ENCODE peak calls at places on chromosomes 7 and 10, in nine cellular contexts. Y is HFFc6; L is putamen; W is NCI-H1105; S is stimulated activated naive CD8-positive, alpha-beta T cell treated with anti-CD3 and anti-CD28 coated beads, Interleukin-15, Interleukin-2, amounts not matched to agents 100 U/mL and 50 U/mL, for 24 hours; D is T-helper 1 cell; E is prostate gland; Q is GM10248; V is stimulated activated CD4-positive, alpha-beta T cell treated with anti-CD3 and anti-CD28 coated beads, Interleukin-4, amount 100 ng/mL, for 48 hours. O is an unnamed sample.

GRCh38 chr7:842436-843031 is 10.3 kb downstream of the SUN1 start:
- DNase-seq in W (no peak), Y (no peak), L (no peak), S (no peak), D (no peak), V (no peak), Q (no peak), E (no peak), O (peak; percentile 49)

GRCh38 chr7:30040938-30041337 is 12.7 kb downstream of the PLEKHA8 start:
- DNase-seq in E (no peak), W (no peak), D (no peak), L (no peak), Q (no peak), V (no peak), Y (no peak), S (no peak), O (no peak)

GRCh38 chr7:32502656-32503189 is 7.4 kb downstream of the AVL9 start:
- DNase-seq in D (no peak), Q (no peak), Y (no peak), L (no peak), E (no peak), S (peak; percentile 35), W (no peak), V (peak; percentile 21), O (no peak)

GRCh38 chr10:21100190-21100589 is 203.1 kb upstream of the NEBL start:
- DNase-seq in V (no peak), D (no peak), S (no peak), Q (no peak), W (no peak), E (no peak), L (no peak), Y (no peak), O (no peak)

GRCh38 chr7:73842248-73842895 is at the start of gene METTL27:
- DNase-seq in Y (peak; percentile 93), L (peak; percentile 88), D (peak; percentile 85), W (peak; percentile 91), S (peak; percentile 91), V (peak; percentile 87), E (peak; percentile 95), Q (peak; percentile 97), O (peak; percentile 88)

GRCh38 chr10:47025540-47026300 is 114.5 kb downstream of the PTPN20 start:
- DNase-seq in V (no peak), L (no peak), S (no peak), W (no peak), D (no peak), E (no peak), Q (no peak), Y (peak; percentile 68), O (no peak)

GRCh38 chr7:112022128-112022527 is 184.1 kb downstream of the DOCK4 start:
- DNase-seq in W (no peak), E (no peak), V (no peak), S (no peak), L (no peak), Q (no peak), Y (no peak), D (no peak), O (no peak)

GRCh38 chr7:101795461-101795860 is 22.0 kb upstream of the CUX1 start:
- DNase-seq in E (no peak), W (no peak), S (no peak), Y (no peak), Q (no peak), L (no peak), V (no peak), D (no peak), O (no peak)

GRCh38 chr7:6251653-6252052 is 20.8 kb downstream of the CYTH3 start:
- DNase-seq in D (no peak), S (no peak), E (no peak), L (no peak), Y (peak; percentile 61), Q (no peak), V (no peak), W (no peak), O (no peak)

GRCh38 chr10:16509996-16510395 is 11.7 kb downstream of the C1QL3 start:
- DNase-seq in L (no peak), E (no peak), W (no peak), V (no peak), Q (no peak), D (no peak), S (no peak), Y (no peak), O (no peak)

GRCh38 chr7:22156205-22156604 is 200.7 kb downstream of the RAPGEF5 start:
- DNase-seq in E (no peak), D (no peak), Q (no peak), Y (peak; percentile 73), L (no peak), W (no peak), S (no peak), V (no peak), O (no peak)

GRCh38 chr10:2650328-2650727 is 417.0 kb upstream of the PFKP start:
- DNase-seq in L (no peak), V (no peak), Y (no peak), Q (no peak), S (no peak), D (no peak), E (no peak), W (no peak), O (no peak)

GRCh38 chr10:97072851-97073665 is 112.7 kb downstream of the SLIT1 start:
- DNase-seq in D (peak; percentile 73), E (peak; percentile 78), S (peak; percentile 88), Q (peak; percentile 84), V (peak; percentile 75), W (peak; percentile 64), Y (peak; percentile 73), L (peak; percentile 81), O (peak; percentile 79)

GRCh38 chr7:123601530-123601929 is at the start of gene ASB15:
- DNase-seq in Q (no peak), V (no peak), Y (no peak), D (no peak), S (no peak), W (no peak), E (no peak), L (no peak), O (no peak)

GRCh38 chr7:5610500-5611186 is 170.8 kb downstream of the RNF216 start:
- DNase-seq in D (no peak), V (no peak), W (no peak), L (no peak), Q (no peak), E (no peak), S (no peak), Y (no peak), O (no peak)

GRCh38 chr7:100632951-100633717 is 8.2 kb downstream of the TFR2 start:
- DNase-seq in W (peak; percentile 11), Y (peak; percentile 16), D (peak; percentile 49), Q (peak; percentile 79), E (no peak), L (no peak), S (peak; percentile 77), V (peak; percentile 63), O (no peak)

GRCh38 chr7:44044315-44045225 is at the start of gene DBNL:
- DNase-seq in V (peak; percentile 90), D (peak; percentile 84), E (peak; percentile 92), S (peak; percentile 97), Q (peak; percentile 92), Y (peak; percentile 89), W (peak; percentile 73), L (peak; percentile 92), O (peak; percentile 89)

GRCh38 chr10:71234970-71235681 is 22.8 kb downstream of the UNC5B start:
- DNase-seq in S (no peak), V (no peak), W (no peak), Y (peak; percentile 66), E (no peak), L (no peak), Q (no peak), D (no peak), O (peak; percentile 34)

GRCh38 chr10:37860494-37861190 is 3.2 kb upstream of the ZNF248 start:
- DNase-seq in D (no peak), L (no peak), S (no peak), Y (peak; percentile 86), Q (peak; percentile 15), E (peak; percentile 66), V (no peak), W (no peak), O (no peak)

GRCh38 chr7:121103091-121103490 is 114.6 kb downstream of the CPED1 start:
- DNase-seq in S (no peak), D (no peak), Q (no peak), L (no peak), Y (no peak), V (no peak), E (no peak), W (no peak), O (no peak)

GRCh38 chr7:49800031-49800430 is 26.6 kb downstream of the VWC2 start:
- DNase-seq in D (no peak), Y (no peak), E (peak; percentile 40), V (no peak), L (no peak), S (no peak), W (no peak), Q (no peak), O (no peak)

GRCh38 chr10:78248651-78249464 is 215.2 kb downstream of the RPS24 start:
- DNase-seq in Q (no peak), W (no peak), Y (no peak), E (no peak), S (no peak), V (no peak), D (no peak), L (peak; percentile 48), O (peak; percentile 60)

GRCh38 chr7:10156972-10157371 is 816.7 kb upstream of the PHF14 start:
- DNase-seq in E (no peak), D (no peak), L (no peak), W (no peak), Y (no peak), S (no peak), V (no peak), Q (no peak), O (no peak)

GRCh38 chr7:45689011-45689796 is 115.0 kb downstream of the ADCY1 start:
- DNase-seq in D (no peak), S (no peak), L (no peak), Y (peak; percentile 77), E (no peak), V (no peak), Q (no peak), W (no peak), O (no peak)

GRCh38 chr7:80748302-80749042 is 110.0 kb downstream of the CD36 start:
- DNase-seq in L (peak; percentile 22), Q (no peak), S (no peak), E (no peak), W (no peak), Y (no peak), V (no peak), D (no peak), O (peak; percentile 85)